ENCODE peak calls at places on chromosomes 4 and X, in six cellular contexts. One of them, this sample, is unnamed.

GRCh38 chr4:94798808-94799207 is 41.1 kb downstream of the BMPR1B start:
- DNase-seq in Peyer's patch: no peak
- DNase-seq in lower leg skin: no peak
- DNase-seq in transverse colon: no peak
- DNase-seq in K562: no peak
- DNase-seq in tibial nerve: no peak
- DNase-seq in this sample: no peak

GRCh38 chr4:109294006-109294405 is 8.5 kb downstream of the COL25A1 start:
- DNase-seq in transverse colon: no peak
- DNase-seq in Peyer's patch: no peak
- DNase-seq in tibial nerve: no peak
- DNase-seq in K562: peak; percentile 42
- DNase-seq in lower leg skin: no peak
- DNase-seq in this sample: no peak

GRCh38 chr4:154189346-154189745 is 302.3 kb downstream of the DCHS2 start:
- DNase-seq in K562: no peak
- DNase-seq in Peyer's patch: no peak
- DNase-seq in lower leg skin: no peak
- DNase-seq in tibial nerve: no peak
- DNase-seq in transverse colon: no peak
- DNase-seq in this sample: no peak

GRCh38 chr4:4333265-4333706 is 43.2 kb downstream of the ZBTB49 start:
- DNase-seq in lower leg skin: peak; percentile 32
- DNase-seq in tibial nerve: no peak
- DNase-seq in Peyer's patch: no peak
- DNase-seq in K562: no peak
- DNase-seq in transverse colon: peak; percentile 26
- DNase-seq in this sample: peak; percentile 66

GRCh38 chr4:108849611-108850406 is 87.0 kb upstream of the ETNPPL start:
- DNase-seq in transverse colon: no peak
- DNase-seq in Peyer's patch: no peak
- DNase-seq in tibial nerve: no peak
- DNase-seq in lower leg skin: no peak
- DNase-seq in K562: no peak
- DNase-seq in this sample: no peak

GRCh38 chr4:174365018-174365587 is 81.4 kb downstream of the CEP44 start:
- DNase-seq in Peyer's patch: no peak
- DNase-seq in lower leg skin: no peak
- DNase-seq in tibial nerve: no peak
- DNase-seq in K562: peak; percentile 19
- DNase-seq in transverse colon: no peak
- DNase-seq in this sample: no peak

GRCh38 chr4:89765966-89766365 is 71.0 kb downstream of the SNCA start:
- DNase-seq in K562: no peak
- DNase-seq in lower leg skin: peak; percentile 42
- DNase-seq in tibial nerve: no peak
- DNase-seq in transverse colon: no peak
- DNase-seq in Peyer's patch: no peak
- DNase-seq in this sample: peak; percentile 30

GRCh38 chr4:83293305-83294046 is 8.9 kb upstream of the COQ2 start:
- DNase-seq in tibial nerve: no peak
- DNase-seq in K562: no peak
- DNase-seq in lower leg skin: no peak
- DNase-seq in Peyer's patch: no peak
- DNase-seq in transverse colon: peak; percentile 14
- DNase-seq in this sample: no peak

GRCh38 chr4:76011700-76012387 is 4.5 kb upstream of the CXCL9 start:
- DNase-seq in tibial nerve: no peak
- DNase-seq in Peyer's patch: no peak
- DNase-seq in lower leg skin: no peak
- DNase-seq in transverse colon: peak; percentile 17
- DNase-seq in K562: no peak
- DNase-seq in this sample: no peak

GRCh38 chr4:130511776-130512175 is 1415.8 kb downstream of the C4orf33 start:
- DNase-seq in tibial nerve: no peak
- DNase-seq in lower leg skin: no peak
- DNase-seq in transverse colon: no peak
- DNase-seq in K562: no peak
- DNase-seq in Peyer's patch: no peak
- DNase-seq in this sample: no peak

GRCh38 chr4:77493120-77493767 is 112.4 kb upstream of the CXCL13 start:
- DNase-seq in lower leg skin: no peak
- DNase-seq in K562: no peak
- DNase-seq in transverse colon: no peak
- DNase-seq in tibial nerve: no peak
- DNase-seq in Peyer's patch: no peak
- DNase-seq in this sample: no peak

GRCh38 chr4:88605744-88606143 is 13.5 kb downstream of the HERC3 start:
- DNase-seq in transverse colon: peak; percentile 16
- DNase-seq in Peyer's patch: no peak
- DNase-seq in tibial nerve: no peak
- DNase-seq in lower leg skin: no peak
- DNase-seq in K562: no peak
- DNase-seq in this sample: no peak

GRCh38 chr4:166165829-166166420 is 292.9 kb downstream of the TLL1 start:
- DNase-seq in tibial nerve: no peak
- DNase-seq in K562: peak; percentile 39
- DNase-seq in transverse colon: no peak
- DNase-seq in lower leg skin: no peak
- DNase-seq in Peyer's patch: no peak
- DNase-seq in this sample: no peak

GRCh38 chrX:107565916-107566602 is 62.3 kb upstream of the PRPS1 start:
- DNase-seq in Peyer's patch: no peak
- DNase-seq in transverse colon: no peak
- DNase-seq in K562: no peak
- DNase-seq in tibial nerve: no peak
- DNase-seq in lower leg skin: no peak
- DNase-seq in this sample: no peak

GRCh38 chr4:108502366-108502765 is 118.0 kb upstream of the RPL34 start:
- DNase-seq in tibial nerve: no peak
- DNase-seq in Peyer's patch: no peak
- DNase-seq in transverse colon: no peak
- DNase-seq in K562: no peak
- DNase-seq in lower leg skin: no peak
- DNase-seq in this sample: no peak

GRCh38 chr4:36651253-36651652 is 369.8 kb downstream of the DTHD1 start:
- DNase-seq in transverse colon: no peak
- DNase-seq in Peyer's patch: no peak
- DNase-seq in K562: no peak
- DNase-seq in lower leg skin: no peak
- DNase-seq in tibial nerve: no peak
- DNase-seq in this sample: no peak

GRCh38 chr4:82745173-82745842 is 53.3 kb downstream of the SCD5 start:
- DNase-seq in K562: no peak
- DNase-seq in lower leg skin: no peak
- DNase-seq in tibial nerve: no peak
- DNase-seq in transverse colon: no peak
- DNase-seq in Peyer's patch: no peak
- DNase-seq in this sample: no peak

DNA sequence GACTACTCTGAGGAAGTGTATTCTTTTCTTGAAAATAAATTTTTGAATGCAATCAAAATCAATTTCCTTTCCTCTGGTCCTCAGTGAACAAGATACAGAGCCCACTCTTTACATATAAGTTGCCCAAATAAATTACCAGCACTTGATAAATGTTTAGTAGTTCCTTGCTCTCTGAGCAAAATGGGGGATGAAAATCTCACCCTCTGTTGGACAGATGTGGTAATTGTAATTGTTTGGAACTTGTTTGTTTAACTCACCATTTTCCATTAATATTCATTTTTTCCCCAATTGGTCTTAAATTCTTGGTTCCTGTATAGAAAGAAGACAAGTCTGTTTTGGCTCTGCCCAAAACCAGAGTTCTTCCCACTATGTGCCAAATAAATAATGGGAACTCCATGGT is 146.3 kb downstream of the LDB2 start:
- DNase-seq in Peyer's patch: no peak
- DNase-seq in lower leg skin: no peak
- DNase-seq in tibial nerve: no peak
- DNase-seq in transverse colon: no peak
- DNase-seq in K562: no peak
- DNase-seq in this sample: no peak
- TF ChIP-seq POLR2A in Peyer's patch: no peak
- TF ChIP-seq POLR2A in lower leg skin: no peak
- TF ChIP-seq POLR2A in tibial nerve: no peak
- TF ChIP-seq POLR2A in transverse colon: no peak
- TF ChIP-seq POLR2A in K562: no peak
- TF ChIP-seq POLR2A in this sample: no peak

GRCh38 chr4:64682946-64683345 is 273.7 kb upstream of the TECRL start:
- DNase-seq in transverse colon: no peak
- DNase-seq in Peyer's patch: no peak
- DNase-seq in K562: no peak
- DNase-seq in lower leg skin: no peak
- DNase-seq in tibial nerve: no peak
- DNase-seq in this sample: no peak
- TF ChIP-seq POLR2A in transverse colon: no peak
- TF ChIP-seq POLR2A in Peyer's patch: no peak
- TF ChIP-seq POLR2A in K562: no peak
- TF ChIP-seq POLR2A in lower leg skin: no peak
- TF ChIP-seq POLR2A in tibial nerve: no peak
- TF ChIP-seq POLR2A in this sample: no peak

DNA sequence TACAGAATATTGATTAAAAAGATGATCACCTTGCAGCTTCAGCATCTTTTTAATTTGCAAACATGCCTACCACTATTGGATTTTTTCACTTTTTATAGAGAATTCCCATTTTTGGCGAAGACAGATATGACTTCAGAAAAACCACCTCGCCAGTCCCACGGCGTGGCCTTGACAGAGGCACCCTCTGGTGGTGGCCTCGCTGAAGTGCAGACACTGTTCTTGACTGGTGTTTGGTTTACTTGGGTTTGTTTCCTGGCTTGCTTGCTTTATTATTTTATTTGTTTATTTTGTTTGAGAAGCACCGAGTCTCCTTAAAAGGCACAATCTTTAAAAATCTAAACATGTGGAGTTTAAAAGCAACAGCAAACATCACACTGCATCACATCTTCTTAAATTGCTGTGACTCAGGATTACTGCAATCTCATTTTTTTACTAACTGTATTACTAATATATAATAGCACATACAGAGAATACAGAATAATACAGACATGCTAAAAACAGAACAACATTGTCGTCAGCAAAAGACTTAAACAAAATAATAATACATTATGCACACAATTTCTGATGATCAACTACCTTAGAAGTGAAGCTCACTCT is 13.1 kb upstream of the AMTN start:
- DNase-seq in K562: peak; percentile 54
- DNase-seq in Peyer's patch: peak; percentile 67
- DNase-seq in lower leg skin: no peak
- DNase-seq in transverse colon: peak; percentile 55
- DNase-seq in tibial nerve: peak; percentile 20
- DNase-seq in this sample: peak; percentile 19
- TF ChIP-seq POLR2A in K562: no peak
- TF ChIP-seq POLR2A in Peyer's patch: no peak
- TF ChIP-seq POLR2A in lower leg skin: no peak
- TF ChIP-seq POLR2A in transverse colon: no peak
- TF ChIP-seq POLR2A in tibial nerve: no peak
- TF ChIP-seq POLR2A in this sample: no peak

GRCh38 chr4:145939856-145940255 is 1.2 kb upstream of the ZNF827 start:
- DNase-seq in Peyer's patch: no peak
- DNase-seq in lower leg skin: no peak
- DNase-seq in K562: no peak
- DNase-seq in tibial nerve: no peak
- DNase-seq in transverse colon: no peak
- DNase-seq in this sample: no peak

GRCh38 chr4:145939241-145939640 is 618 bp upstream of the ZNF827 start:
- DNase-seq in K562: no peak
- DNase-seq in tibial nerve: no peak
- DNase-seq in Peyer's patch: no peak
- DNase-seq in lower leg skin: no peak
- DNase-seq in transverse colon: no peak
- DNase-seq in this sample: no peak

GRCh38 chr4:145937021-145937861 is 1.4 kb downstream of the ZNF827 start:
- DNase-seq in transverse colon: peak; percentile 81
- DNase-seq in lower leg skin: peak; percentile 46
- DNase-seq in K562: peak; percentile 21
- DNase-seq in Peyer's patch: peak; percentile 87
- DNase-seq in tibial nerve: peak; percentile 22
- DNase-seq in this sample: peak; percentile 80

GRCh38 chr4:145937990-145938611 is 522 bp downstream of the ZNF827 start:
- DNase-seq in transverse colon: peak; percentile 28
- DNase-seq in lower leg skin: peak; percentile 21
- DNase-seq in tibial nerve: no peak
- DNase-seq in Peyer's patch: peak; percentile 59
- DNase-seq in K562: no peak
- DNase-seq in this sample: peak; percentile 40

GRCh38 chr4:145938618-145939177 is at the start of gene ZNF827:
- DNase-seq in K562: no peak
- DNase-seq in tibial nerve: no peak
- DNase-seq in lower leg skin: peak; percentile 47
- DNase-seq in Peyer's patch: peak; percentile 84
- DNase-seq in transverse colon: peak; percentile 78
- DNase-seq in this sample: peak; percentile 66
- TF ChIP-seq POLR2A in K562: no peak
- TF ChIP-seq POLR2A in tibial nerve: no peak
- TF ChIP-seq POLR2A in lower leg skin: no peak
- TF ChIP-seq POLR2A in Peyer's patch: peak; percentile 62
- TF ChIP-seq POLR2A in transverse colon: peak; percentile 71
- TF ChIP-seq POLR2A in this sample: peak; percentile 33

DNA sequence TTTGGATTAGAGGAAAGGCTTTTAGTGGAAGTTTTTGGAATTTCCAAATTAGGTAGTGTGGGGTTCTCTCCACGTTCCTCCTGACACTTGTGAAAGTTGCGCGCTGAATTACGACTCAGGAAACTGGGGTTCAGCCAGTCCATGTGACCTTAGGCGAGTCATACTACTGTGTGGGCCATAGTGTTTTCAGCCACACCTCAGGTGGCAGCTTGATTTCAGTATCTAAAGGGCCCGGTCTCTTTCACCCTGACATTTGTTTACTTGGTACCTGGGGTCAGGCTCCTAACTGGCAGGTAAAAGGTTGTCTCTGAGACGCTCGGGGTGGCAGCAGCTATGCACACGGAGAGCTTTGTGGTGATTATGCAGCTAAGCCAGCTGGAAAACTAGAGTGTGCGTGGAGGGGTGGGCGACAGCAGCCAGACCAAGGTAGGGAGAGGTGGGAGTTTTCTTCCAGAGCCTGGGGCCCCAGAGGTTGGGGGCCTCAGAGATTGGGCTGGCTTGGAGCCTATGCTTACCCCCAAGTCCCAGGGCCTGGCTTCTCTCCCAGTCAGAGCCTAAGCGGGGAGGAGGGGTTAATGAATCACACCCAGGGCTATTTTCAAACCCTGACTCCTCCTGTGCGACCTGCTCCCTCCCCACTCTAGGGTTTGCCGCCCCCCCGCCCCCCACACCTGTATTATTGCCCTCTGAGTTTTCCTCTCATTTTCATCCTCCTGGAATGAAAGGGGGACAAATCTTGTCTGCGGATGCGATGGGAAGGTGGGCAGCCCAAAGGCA is 47.2 kb downstream of the STARD8 start:
- DNase-seq in K562: no peak
- DNase-seq in tibial nerve: no peak
- DNase-seq in lower leg skin: no peak
- DNase-seq in transverse colon: no peak
- DNase-seq in Peyer's patch: no peak
- DNase-seq in this sample: no peak
- TF ChIP-seq POLR2A in K562: no peak
- TF ChIP-seq POLR2A in tibial nerve: no peak
- TF ChIP-seq POLR2A in lower leg skin: no peak
- TF ChIP-seq POLR2A in transverse colon: no peak
- TF ChIP-seq POLR2A in Peyer's patch: no peak
- TF ChIP-seq POLR2A in this sample: no peak

GRCh38 chrX:118495958-118496762 is 545 bp downstream of the DOCK11 start:
- DNase-seq in K562: peak; percentile 21
- DNase-seq in tibial nerve: no peak
- DNase-seq in Peyer's patch: peak; percentile 63
- DNase-seq in lower leg skin: peak; percentile 29
- DNase-seq in transverse colon: peak; percentile 62
- DNase-seq in this sample: peak; percentile 9
- TF ChIP-seq POLR2A in K562: peak; percentile 38
- TF ChIP-seq POLR2A in tibial nerve: no peak
- TF ChIP-seq POLR2A in Peyer's patch: peak; percentile 23
- TF ChIP-seq POLR2A in lower leg skin: no peak
- TF ChIP-seq POLR2A in transverse colon: peak; percentile 46
- TF ChIP-seq POLR2A in this sample: no peak

GRCh38 chrX:47587091-47587891 is 5.1 kb downstream of the TIMP1 start:
- DNase-seq in tibial nerve: no peak
- DNase-seq in lower leg skin: no peak
- DNase-seq in K562: no peak
- DNase-seq in transverse colon: no peak
- DNase-seq in Peyer's patch: no peak
- DNase-seq in this sample: no peak
- TF ChIP-seq POLR2A in tibial nerve: no peak
- TF ChIP-seq POLR2A in lower leg skin: no peak
- TF ChIP-seq POLR2A in K562: peak; percentile 60
- TF ChIP-seq POLR2A in transverse colon: no peak
- TF ChIP-seq POLR2A in Peyer's patch: no peak
- TF ChIP-seq POLR2A in this sample: no peak